ENCODE peak calls at places on chromosome 19, in eight cellular contexts. R is NCI-H2081, E is NT2/D1, M is KG1, H is erythroblast, X is AG09319, Y is cerebellar cortex, Z is A549. W is an unnamed sample.

GRCh38 chr19:47430041-47430802 is 10.9 kb upstream of the MEIS3 start:
- DNase-seq in R (no peak), E (no peak), M (peak; percentile 15), H (peak; percentile 43), X (no peak), Y (no peak), Z (no peak), W (no peak)

GRCh38 chr19:11373166-11373884 is 1.1 kb upstream of the SWSAP1 start:
- DNase-seq in R (peak; percentile 77), E (no peak), M (no peak), H (peak; percentile 67), X (no peak), Y (peak; percentile 79), Z (no peak), W (no peak)

GRCh38 chr19:2436384-2436783 is 9.0 kb upstream of the TIMM13 start:
- DNase-seq in R (no peak), E (no peak), M (no peak), H (no peak), X (no peak), Y (no peak), Z (no peak), W (no peak)

GRCh38 chr19:28980236-28980868 is 232.6 kb downstream of the UQCRFS1 start:
- DNase-seq in R (no peak), E (peak; percentile 32), M (no peak), H (no peak), X (no peak), Y (peak; percentile 4), Z (peak; percentile 20), W (no peak)

GRCh38 chr19:23673132-23673531 is 13.9 kb downstream of the ZNF675 start:
- DNase-seq in R (no peak), E (no peak), M (no peak), H (no peak), X (no peak), Y (no peak), Z (no peak), W (no peak)

GRCh38 chr19:8044018-8044417 is 8.5 kb upstream of the CCL25 start:
- DNase-seq in R (no peak), E (no peak), M (no peak), H (no peak), X (no peak), Y (no peak), Z (no peak), W (no peak)

GRCh38 chr19:42010245-42011126 is 16.5 kb upstream of the ATP1A3 start:
- DNase-seq in R (no peak), E (no peak), M (no peak), H (peak; percentile 81), X (peak; percentile 44), Y (no peak), Z (no peak), W (no peak)

GRCh38 chr19:28502879-28503734 is 709.8 kb downstream of the UQCRFS1 start:
- DNase-seq in R (no peak), E (no peak), M (no peak), H (no peak), X (no peak), Y (no peak), Z (no peak), W (no peak)

GRCh38 chr19:16252459-16253205 is 54.9 kb downstream of the AP1M1 start:
- DNase-seq in R (no peak), E (no peak), M (no peak), H (no peak), X (no peak), Y (no peak), Z (no peak), W (no peak)

GRCh38 chr19:57063070-57063469 is 56.7 kb upstream of the USP29 start:
- DNase-seq in R (no peak), E (no peak), M (no peak), H (no peak), X (no peak), Y (no peak), Z (no peak), W (no peak)